ENCODE peak calls at places on chromosomes 2 and 18, in ten cellular contexts. One of them, this sample, is unnamed.

GRCh38 chr2:222318712-222319575 is 20.1 kb upstream of the PAX3 start:
- DNase-seq in cardiac muscle cell: peak; percentile 54
- DNase-seq in bronchial epithelial cell: no peak
- DNase-seq in mammary epithelial cell: no peak
- DNase-seq in astrocyte of the spinal cord: no peak
- DNase-seq in ovary: no peak
- DNase-seq in esophagus muscularis mucosa: no peak
- DNase-seq in fibroblast of mammary gland: no peak
- DNase-seq in IMR-90: no peak
- DNase-seq in cardiac fibroblast: peak; percentile 36
- DNase-seq in this sample: peak; percentile 86

GRCh38 chr2:37767051-37767450 is 95.6 kb upstream of the CDC42EP3 start:
- DNase-seq in ovary: no peak
- DNase-seq in mammary epithelial cell: no peak
- DNase-seq in fibroblast of mammary gland: no peak
- DNase-seq in astrocyte of the spinal cord: no peak
- DNase-seq in cardiac muscle cell: no peak
- DNase-seq in IMR-90: no peak
- DNase-seq in esophagus muscularis mucosa: no peak
- DNase-seq in bronchial epithelial cell: no peak
- DNase-seq in cardiac fibroblast: no peak
- DNase-seq in this sample: no peak

GRCh38 chr18:61824733-61825363 is 68.0 kb downstream of the RNF152 start:
- DNase-seq in cardiac fibroblast: peak; percentile 7
- DNase-seq in ovary: no peak
- DNase-seq in cardiac muscle cell: peak; percentile 12
- DNase-seq in bronchial epithelial cell: peak; percentile 27
- DNase-seq in fibroblast of mammary gland: peak; percentile 4
- DNase-seq in IMR-90: no peak
- DNase-seq in mammary epithelial cell: peak; percentile 13
- DNase-seq in astrocyte of the spinal cord: peak; percentile 12
- DNase-seq in esophagus muscularis mucosa: no peak
- DNase-seq in this sample: no peak

GRCh38 chr2:12325806-12326205 is 390.9 kb upstream of the TRIB2 start:
- DNase-seq in ovary: no peak
- DNase-seq in fibroblast of mammary gland: no peak
- DNase-seq in esophagus muscularis mucosa: no peak
- DNase-seq in astrocyte of the spinal cord: peak; percentile 66
- DNase-seq in bronchial epithelial cell: peak; percentile 68
- DNase-seq in cardiac fibroblast: peak; percentile 89
- DNase-seq in mammary epithelial cell: no peak
- DNase-seq in IMR-90: peak; percentile 65
- DNase-seq in cardiac muscle cell: peak; percentile 86
- DNase-seq in this sample: peak; percentile 76

GRCh38 chr2:231655494-231656408 is 52.6 kb upstream of the PTMA start:
- DNase-seq in IMR-90: no peak
- DNase-seq in cardiac fibroblast: no peak
- DNase-seq in astrocyte of the spinal cord: no peak
- DNase-seq in mammary epithelial cell: no peak
- DNase-seq in ovary: no peak
- DNase-seq in esophagus muscularis mucosa: no peak
- DNase-seq in cardiac muscle cell: peak; percentile 16
- DNase-seq in bronchial epithelial cell: no peak
- DNase-seq in fibroblast of mammary gland: no peak
- DNase-seq in this sample: no peak

GRCh38 chr2:219125225-219125885 is 35.3 kb downstream of the NHEJ1 start:
- DNase-seq in cardiac muscle cell: peak; percentile 96
- DNase-seq in bronchial epithelial cell: peak; percentile 64
- DNase-seq in esophagus muscularis mucosa: no peak
- DNase-seq in IMR-90: peak; percentile 88
- DNase-seq in cardiac fibroblast: peak; percentile 95
- DNase-seq in ovary: peak; percentile 38
- DNase-seq in fibroblast of mammary gland: peak; percentile 100
- DNase-seq in mammary epithelial cell: peak; percentile 90
- DNase-seq in astrocyte of the spinal cord: peak; percentile 97
- DNase-seq in this sample: peak; percentile 96

GRCh38 chr2:30584116-30584515 is 137.1 kb downstream of the LCLAT1 start:
- DNase-seq in IMR-90: no peak
- DNase-seq in cardiac fibroblast: no peak
- DNase-seq in cardiac muscle cell: no peak
- DNase-seq in ovary: no peak
- DNase-seq in esophagus muscularis mucosa: no peak
- DNase-seq in astrocyte of the spinal cord: no peak
- DNase-seq in mammary epithelial cell: no peak
- DNase-seq in fibroblast of mammary gland: no peak
- DNase-seq in bronchial epithelial cell: no peak
- DNase-seq in this sample: peak; percentile 22

GRCh38 chr2:75632091-75632704 is 14.4 kb upstream of the MRPL19 start:
- DNase-seq in cardiac muscle cell: peak; percentile 41
- DNase-seq in cardiac fibroblast: peak; percentile 30
- DNase-seq in esophagus muscularis mucosa: no peak
- DNase-seq in IMR-90: no peak
- DNase-seq in mammary epithelial cell: no peak
- DNase-seq in ovary: no peak
- DNase-seq in astrocyte of the spinal cord: no peak
- DNase-seq in bronchial epithelial cell: peak; percentile 38
- DNase-seq in fibroblast of mammary gland: peak; percentile 82
- DNase-seq in this sample: no peak

GRCh38 chr2:222703866-222704265 is 32.4 kb downstream of the MOGAT1 start:
- DNase-seq in IMR-90: peak; percentile 82
- DNase-seq in astrocyte of the spinal cord: peak; percentile 33
- DNase-seq in esophagus muscularis mucosa: no peak
- DNase-seq in fibroblast of mammary gland: peak; percentile 30
- DNase-seq in bronchial epithelial cell: no peak
- DNase-seq in cardiac muscle cell: peak; percentile 5
- DNase-seq in ovary: no peak
- DNase-seq in cardiac fibroblast: peak; percentile 22
- DNase-seq in mammary epithelial cell: no peak
- DNase-seq in this sample: peak; percentile 87

GRCh38 chr18:23250893-23251656 is 115.8 kb downstream of the CABLES1 start:
- DNase-seq in ovary: no peak
- DNase-seq in IMR-90: no peak
- DNase-seq in cardiac fibroblast: peak; percentile 86
- DNase-seq in fibroblast of mammary gland: peak; percentile 66
- DNase-seq in mammary epithelial cell: no peak
- DNase-seq in astrocyte of the spinal cord: no peak
- DNase-seq in bronchial epithelial cell: no peak
- DNase-seq in cardiac muscle cell: peak; percentile 86
- DNase-seq in esophagus muscularis mucosa: no peak
- DNase-seq in this sample: peak; percentile 69

GRCh38 chr2:6771539-6772365 is 94.0 kb downstream of the CMPK2 start:
- DNase-seq in fibroblast of mammary gland: no peak
- DNase-seq in cardiac muscle cell: no peak
- DNase-seq in ovary: no peak
- DNase-seq in esophagus muscularis mucosa: no peak
- DNase-seq in astrocyte of the spinal cord: no peak
- DNase-seq in IMR-90: no peak
- DNase-seq in bronchial epithelial cell: no peak
- DNase-seq in mammary epithelial cell: no peak
- DNase-seq in cardiac fibroblast: no peak
- DNase-seq in this sample: no peak

GRCh38 chr2:64859208-64860161 is 129.7 kb upstream of the SLC1A4 start:
- DNase-seq in fibroblast of mammary gland: peak; percentile 94
- DNase-seq in ovary: peak; percentile 86
- DNase-seq in cardiac fibroblast: peak; percentile 93
- DNase-seq in mammary epithelial cell: peak; percentile 79
- DNase-seq in astrocyte of the spinal cord: peak; percentile 92
- DNase-seq in IMR-90: peak; percentile 87
- DNase-seq in cardiac muscle cell: peak; percentile 95
- DNase-seq in bronchial epithelial cell: peak; percentile 75
- DNase-seq in esophagus muscularis mucosa: peak; percentile 95
- DNase-seq in this sample: peak; percentile 99

DNA sequence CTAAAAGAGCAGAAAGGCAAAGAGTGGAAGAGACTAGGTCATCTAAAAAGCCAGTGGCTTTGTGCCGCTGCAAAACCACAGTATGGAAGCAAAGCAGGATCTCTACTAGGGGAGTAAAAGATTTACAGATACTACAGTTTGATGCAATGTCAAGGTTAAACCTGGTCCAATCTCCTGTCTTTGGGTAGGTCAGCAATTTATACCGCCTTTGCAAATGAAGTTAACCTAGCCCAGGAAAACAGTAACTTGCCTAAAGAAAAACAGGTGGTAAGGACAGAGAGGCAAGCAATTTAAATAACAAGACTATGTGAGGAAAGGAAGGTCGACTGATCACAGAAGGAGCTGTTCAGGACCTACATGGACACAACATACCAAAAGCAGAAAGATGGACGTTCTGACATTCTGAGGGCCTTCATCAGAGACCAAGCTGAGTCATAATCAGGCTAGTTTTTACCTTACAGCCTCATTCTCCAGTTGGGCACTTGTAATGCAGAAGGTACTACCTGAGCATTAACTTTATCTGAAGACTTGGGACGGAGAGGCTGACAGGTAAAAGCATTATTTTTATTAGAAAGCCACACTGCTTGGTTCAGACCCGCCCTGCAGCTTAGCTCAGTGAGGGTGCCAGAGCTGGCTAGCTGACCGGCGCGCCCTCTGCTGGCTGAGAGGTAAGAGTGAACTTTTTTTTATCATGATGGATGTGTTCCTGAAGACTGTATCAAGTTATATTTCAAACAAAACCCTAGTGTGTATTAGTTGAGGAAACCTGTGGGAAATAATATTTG is 15.9 kb downstream of the CDKL4 start:
- DNase-seq in cardiac fibroblast: peak; percentile 85
- DNase-seq in fibroblast of mammary gland: peak; percentile 65
- DNase-seq in ovary: peak; percentile 82
- DNase-seq in astrocyte of the spinal cord: peak; percentile 75
- DNase-seq in cardiac muscle cell: peak; percentile 86
- DNase-seq in bronchial epithelial cell: peak; percentile 58
- DNase-seq in esophagus muscularis mucosa: no peak
- DNase-seq in mammary epithelial cell: peak; percentile 47
- DNase-seq in IMR-90: peak; percentile 62
- DNase-seq in this sample: peak; percentile 65
- H3K4me3 ChIP-seq in cardiac fibroblast: no peak overlapping the region
- H3K4me3 ChIP-seq in fibroblast of mammary gland: no peak overlapping the region
- H3K4me3 ChIP-seq in ovary: no peak overlapping the region
- H3K4me3 ChIP-seq in astrocyte of the spinal cord: peak overlapping the region; percentile 21
- H3K4me3 ChIP-seq in cardiac muscle cell: peak overlapping the region; percentile 13
- H3K4me3 ChIP-seq in bronchial epithelial cell: no peak overlapping the region
- H3K4me3 ChIP-seq in esophagus muscularis mucosa: peak overlapping the region; percentile 30
- H3K4me3 ChIP-seq in mammary epithelial cell: no peak overlapping the region
- H3K4me3 ChIP-seq in IMR-90: no peak overlapping the region
- H3K4me3 ChIP-seq in this sample: peak overlapping the region; percentile 51

DNA sequence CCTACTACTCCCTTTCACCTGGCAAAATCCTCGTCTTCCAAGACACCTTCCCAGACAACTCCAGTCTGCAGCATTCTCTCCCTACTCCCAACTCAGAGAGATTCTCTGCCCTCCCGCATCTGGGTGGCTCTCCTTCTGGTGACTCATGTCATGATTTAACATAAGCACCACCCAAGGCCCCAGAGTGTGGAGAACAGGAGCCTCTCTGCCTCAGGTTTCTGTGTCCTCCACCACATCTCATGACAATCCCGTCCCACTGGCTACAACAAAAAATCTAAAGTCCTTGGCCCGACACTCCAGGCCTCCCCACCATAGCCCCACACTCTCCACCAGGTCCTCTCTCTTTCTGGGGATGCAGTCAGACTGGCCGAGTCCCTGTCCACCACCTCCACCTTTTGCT is 197.1 kb downstream of the BCL11A start:
- DNase-seq in cardiac fibroblast: no peak
- DNase-seq in mammary epithelial cell: peak; percentile 24
- DNase-seq in cardiac muscle cell: no peak
- DNase-seq in esophagus muscularis mucosa: no peak
- DNase-seq in ovary: no peak
- DNase-seq in fibroblast of mammary gland: no peak
- DNase-seq in astrocyte of the spinal cord: no peak
- DNase-seq in IMR-90: no peak
- DNase-seq in bronchial epithelial cell: peak; percentile 40
- DNase-seq in this sample: no peak
- H3K4me3 ChIP-seq in cardiac fibroblast: no peak overlapping the region
- H3K4me3 ChIP-seq in mammary epithelial cell: no peak overlapping the region
- H3K4me3 ChIP-seq in cardiac muscle cell: no peak overlapping the region
- H3K4me3 ChIP-seq in esophagus muscularis mucosa: no peak overlapping the region
- H3K4me3 ChIP-seq in ovary: no peak overlapping the region
- H3K4me3 ChIP-seq in fibroblast of mammary gland: no peak overlapping the region
- H3K4me3 ChIP-seq in astrocyte of the spinal cord: no peak overlapping the region
- H3K4me3 ChIP-seq in IMR-90: no peak overlapping the region
- H3K4me3 ChIP-seq in bronchial epithelial cell: no peak overlapping the region
- H3K4me3 ChIP-seq in this sample: no peak overlapping the region

DNA sequence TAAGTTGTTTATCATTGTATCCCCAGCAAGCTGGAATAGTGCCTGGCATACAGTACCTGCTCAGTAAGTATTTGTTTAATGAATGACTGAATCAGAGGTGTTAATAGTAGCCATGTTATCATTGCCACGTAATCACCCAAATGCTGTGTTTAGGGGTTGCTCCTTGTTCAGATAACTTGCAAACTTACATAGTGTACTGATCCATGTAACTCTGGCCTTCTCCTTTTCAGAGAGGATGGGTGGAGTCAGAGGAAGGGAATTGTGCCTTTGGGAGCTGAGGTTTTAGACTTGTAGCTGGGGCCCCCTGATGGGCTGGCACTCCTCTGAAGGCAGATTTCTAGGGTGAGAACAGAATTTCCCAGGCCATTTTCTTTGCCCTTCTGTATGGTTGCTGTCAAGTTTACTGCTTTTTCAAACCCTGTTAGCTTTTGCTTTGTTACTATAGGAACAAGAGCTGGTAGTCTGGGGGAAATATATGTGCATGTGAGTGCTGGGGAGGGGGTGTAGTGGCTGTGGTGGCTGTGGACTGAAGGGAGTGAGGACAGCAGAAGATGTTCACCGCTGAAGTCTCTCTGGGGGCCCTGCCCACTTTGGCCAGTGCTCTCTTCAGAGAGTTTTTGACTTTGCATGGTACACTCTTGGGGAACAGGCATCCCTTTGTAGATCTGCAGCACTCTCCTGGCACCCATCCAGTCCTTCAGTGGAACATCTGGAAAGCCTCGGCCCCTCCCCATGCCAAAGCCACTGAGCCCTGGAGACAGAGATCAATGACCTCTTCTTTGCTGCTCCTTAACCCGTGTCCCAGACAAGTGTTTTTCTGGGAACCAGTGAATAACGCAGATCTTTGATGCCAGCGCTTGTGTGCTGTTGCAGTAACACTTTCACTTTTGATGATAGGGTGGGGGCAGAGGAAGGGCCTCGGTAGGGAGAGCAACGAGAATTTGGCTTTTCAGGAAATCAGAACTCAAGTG is 208.9 kb downstream of the PRKCE start:
- DNase-seq in cardiac muscle cell: peak; percentile 78
- DNase-seq in mammary epithelial cell: peak; percentile 25
- DNase-seq in IMR-90: peak; percentile 38
- DNase-seq in esophagus muscularis mucosa: no peak
- DNase-seq in ovary: peak; percentile 71
- DNase-seq in cardiac fibroblast: peak; percentile 77
- DNase-seq in fibroblast of mammary gland: peak; percentile 72
- DNase-seq in bronchial epithelial cell: peak; percentile 61
- DNase-seq in astrocyte of the spinal cord: peak; percentile 52
- DNase-seq in this sample: peak; percentile 59
- H3K4me3 ChIP-seq in cardiac muscle cell: no peak overlapping the region
- H3K4me3 ChIP-seq in mammary epithelial cell: no peak overlapping the region
- H3K4me3 ChIP-seq in IMR-90: peak overlapping the region; percentile 20
- H3K4me3 ChIP-seq in esophagus muscularis mucosa: peak overlapping the region; percentile 42
- H3K4me3 ChIP-seq in ovary: peak overlapping the region; percentile 34
- H3K4me3 ChIP-seq in cardiac fibroblast: peak overlapping the region; percentile 40
- H3K4me3 ChIP-seq in fibroblast of mammary gland: peak overlapping the region; percentile 12
- H3K4me3 ChIP-seq in bronchial epithelial cell: no peak overlapping the region
- H3K4me3 ChIP-seq in astrocyte of the spinal cord: peak overlapping the region; percentile 18
- H3K4me3 ChIP-seq in this sample: peak overlapping the region; percentile 71

GRCh38 chr2:161886248-161886647 is 187.8 kb downstream of the DPP4 start:
- DNase-seq in IMR-90: no peak
- DNase-seq in mammary epithelial cell: no peak
- DNase-seq in fibroblast of mammary gland: no peak
- DNase-seq in cardiac muscle cell: no peak
- DNase-seq in astrocyte of the spinal cord: no peak
- DNase-seq in ovary: no peak
- DNase-seq in bronchial epithelial cell: no peak
- DNase-seq in cardiac fibroblast: no peak
- DNase-seq in esophagus muscularis mucosa: no peak
- DNase-seq in this sample: no peak
- H3K4me3 ChIP-seq in IMR-90: no peak overlapping the region
- H3K4me3 ChIP-seq in mammary epithelial cell: no peak overlapping the region
- H3K4me3 ChIP-seq in fibroblast of mammary gland: no peak overlapping the region
- H3K4me3 ChIP-seq in cardiac muscle cell: no peak overlapping the region
- H3K4me3 ChIP-seq in astrocyte of the spinal cord: no peak overlapping the region
- H3K4me3 ChIP-seq in ovary: no peak overlapping the region
- H3K4me3 ChIP-seq in bronchial epithelial cell: no peak overlapping the region
- H3K4me3 ChIP-seq in cardiac fibroblast: no peak overlapping the region
- H3K4me3 ChIP-seq in esophagus muscularis mucosa: no peak overlapping the region
- H3K4me3 ChIP-seq in this sample: no peak overlapping the region

This sample was measured in osteoblast.